ENCODE peak calls at places on chromosomes 3 and 15, in four cellular contexts. One of them, this sample, is unnamed.

GRCh38 chr3:177141471-177141870 is 55.8 kb downstream of the TBL1XR1 start:
- DNase-seq in GM06990: no peak
- DNase-seq in transverse colon: no peak
- DNase-seq in body of pancreas: no peak
- DNase-seq in this sample: no peak

GRCh38 chr3:126315083-126315658 is 42.0 kb downstream of the KLF15 start:
- DNase-seq in GM06990: no peak
- DNase-seq in transverse colon: no peak
- DNase-seq in body of pancreas: no peak
- DNase-seq in this sample: no peak

GRCh38 chr3:31039145-31039544 is 144.7 kb upstream of the GADL1 start:
- DNase-seq in GM06990: no peak
- DNase-seq in transverse colon: no peak
- DNase-seq in body of pancreas: no peak
- DNase-seq in this sample: peak; percentile 40

GRCh38 chr15:20351448-20351961 is 190.1 kb downstream of the GOLGA6L6 start:
- DNase-seq in GM06990: no peak
- DNase-seq in transverse colon: no peak
- DNase-seq in body of pancreas: peak; percentile 30
- DNase-seq in this sample: no peak

GRCh38 chr3:23094890-23095462 is 108.2 kb upstream of the UBE2E2 start:
- DNase-seq in GM06990: no peak
- DNase-seq in transverse colon: no peak
- DNase-seq in body of pancreas: no peak
- DNase-seq in this sample: peak; percentile 13

GRCh38 chr3:159884661-159885402 is 103.8 kb upstream of the IL12A start:
- DNase-seq in GM06990: no peak
- DNase-seq in transverse colon: no peak
- DNase-seq in body of pancreas: no peak
- DNase-seq in this sample: peak; percentile 60

GRCh38 chr3:40116478-40117162 is 192.9 kb upstream of the EIF1B start:
- DNase-seq in GM06990: no peak
- DNase-seq in transverse colon: no peak
- DNase-seq in body of pancreas: no peak
- DNase-seq in this sample: peak; percentile 81

GRCh38 chr3:66196633-66197032 is 24.2 kb upstream of the SLC25A26 start:
- DNase-seq in GM06990: no peak
- DNase-seq in transverse colon: no peak
- DNase-seq in body of pancreas: no peak
- DNase-seq in this sample: no peak

GRCh38 chr3:182258538-182259177 is 534.6 kb upstream of the ATP11B start:
- DNase-seq in GM06990: no peak
- DNase-seq in transverse colon: no peak
- DNase-seq in body of pancreas: no peak
- DNase-seq in this sample: peak; percentile 30

GRCh38 chr3:4376499-4376898 is 73.3 kb downstream of the SETMAR start:
- DNase-seq in GM06990: no peak
- DNase-seq in transverse colon: no peak
- DNase-seq in body of pancreas: no peak
- DNase-seq in this sample: peak; percentile 3

GRCh38 chr3:119418641-119419040 is 44.8 kb downstream of the TMEM39A start:
- DNase-seq in GM06990: no peak
- DNase-seq in transverse colon: no peak
- DNase-seq in body of pancreas: no peak
- DNase-seq in this sample: no peak

DNA sequence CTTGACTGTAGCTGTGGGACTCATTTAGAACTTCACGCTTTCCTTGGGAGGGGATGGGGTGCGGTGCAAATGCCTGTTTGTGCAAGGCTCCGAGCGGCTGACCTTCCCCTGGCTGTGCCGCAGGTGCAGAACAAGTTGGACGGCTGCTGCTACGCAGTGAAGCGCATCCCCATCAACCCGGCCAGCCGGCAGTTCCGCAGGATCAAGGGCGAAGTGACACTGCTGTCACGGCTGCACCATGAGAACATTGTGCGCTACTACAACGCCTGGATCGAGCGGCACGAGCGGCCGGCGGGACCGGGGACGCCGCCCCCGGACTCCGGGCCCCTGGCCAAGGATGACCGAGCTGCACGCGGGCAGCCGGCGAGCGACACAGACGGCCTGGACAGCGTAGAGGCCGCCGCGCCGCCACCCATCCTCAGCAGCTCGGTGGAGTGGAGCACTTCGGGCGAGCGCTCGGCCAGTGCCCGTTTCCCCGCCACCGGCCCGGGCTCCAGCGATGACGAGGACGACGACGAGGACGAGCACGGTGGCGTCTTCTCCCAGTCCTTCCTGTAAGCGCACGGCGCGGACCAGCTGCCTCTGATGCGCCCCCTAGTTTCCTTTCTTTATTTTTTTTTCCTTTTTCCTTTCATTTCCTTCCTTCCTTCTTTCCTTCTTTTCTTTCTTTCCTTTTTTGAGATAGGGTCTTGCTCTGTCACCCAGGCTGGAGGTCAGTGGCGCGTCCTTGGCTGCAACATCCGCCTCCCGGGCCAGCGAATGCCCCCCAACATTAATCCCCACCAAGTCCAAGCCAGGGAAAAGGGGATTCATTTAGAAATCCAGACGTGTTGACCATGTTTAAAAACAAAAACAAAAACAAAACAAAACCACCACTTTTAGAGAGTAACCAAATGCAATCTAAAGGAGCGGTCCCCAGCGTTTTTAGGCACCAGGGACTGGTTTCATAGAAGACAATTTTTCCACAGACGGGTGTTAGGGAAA is 42.7 kb downstream of the EIF2AK4 start:
- DNase-seq in GM06990: no peak
- DNase-seq in transverse colon: peak; percentile 51
- DNase-seq in body of pancreas: peak; percentile 46
- DNase-seq in this sample: peak; percentile 65
- H3K4me3 ChIP-seq in GM06990: no peak overlapping the region
- H3K4me3 ChIP-seq in transverse colon: peak overlapping the region; percentile 65
- H3K4me3 ChIP-seq in body of pancreas: no peak overlapping the region
- H3K4me3 ChIP-seq in this sample: peak overlapping the region; percentile 45

GRCh38 chr3:12313519-12313918 is 24.6 kb downstream of the PPARG start:
- DNase-seq in GM06990: no peak
- DNase-seq in transverse colon: no peak
- DNase-seq in body of pancreas: no peak
- DNase-seq in this sample: no peak
- TF ChIP-seq CTCF in GM06990: peak; percentile 2
- TF ChIP-seq CTCF in transverse colon: no peak
- TF ChIP-seq CTCF in body of pancreas: no peak
- TF ChIP-seq CTCF in this sample: no peak

GRCh38 chr3:43048470-43048869 is 57.4 kb downstream of the POMGNT2 start:
- DNase-seq in GM06990: no peak
- DNase-seq in transverse colon: no peak
- DNase-seq in body of pancreas: no peak
- DNase-seq in this sample: no peak
- H3K4me3 ChIP-seq in GM06990: no peak overlapping the region
- H3K4me3 ChIP-seq in transverse colon: no peak overlapping the region
- H3K4me3 ChIP-seq in body of pancreas: no peak overlapping the region
- H3K4me3 ChIP-seq in this sample: no peak overlapping the region

DNA sequence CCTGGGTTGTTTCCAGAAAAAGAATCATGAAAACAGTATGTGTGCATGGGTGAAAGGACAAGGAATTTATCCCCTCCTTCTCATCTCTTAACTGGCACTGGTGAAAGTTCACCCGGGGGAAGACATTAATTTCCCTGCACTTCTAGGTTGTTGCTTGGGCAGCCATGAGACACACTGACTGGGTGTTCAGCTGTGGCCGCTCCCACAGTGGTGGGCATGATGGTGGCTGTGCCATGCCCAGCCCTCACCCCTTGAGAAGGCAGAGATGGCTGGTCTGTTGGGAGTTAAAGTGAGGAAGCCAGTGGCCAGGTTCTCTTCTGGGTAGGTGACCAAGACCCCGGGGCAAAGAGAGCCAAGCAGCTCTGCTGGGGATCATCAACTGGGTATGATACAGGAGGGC is 16.6 kb upstream of the KY start:
- DNase-seq in GM06990: no peak
- DNase-seq in transverse colon: no peak
- DNase-seq in body of pancreas: no peak
- DNase-seq in this sample: no peak
- TF ChIP-seq CTCF in GM06990: no peak
- TF ChIP-seq CTCF in transverse colon: no peak
- TF ChIP-seq CTCF in body of pancreas: no peak
- TF ChIP-seq CTCF in this sample: no peak